ENCODE peak calls at places on chromosome 13, in five cellular contexts. One of them, this sample, is unnamed.

GRCh38 chr13:27770809-27771208 is 21.5 kb upstream of the GSX1 start:
- DNase-seq in body of pancreas: peak; percentile 26
- DNase-seq in H54: no peak
- DNase-seq in gastrocnemius medialis: no peak
- DNase-seq in adrenal gland: no peak
- DNase-seq in this sample: no peak

GRCh38 chr13:29991343-29991742 is 140.9 kb upstream of the UBL3 start:
- DNase-seq in body of pancreas: no peak
- DNase-seq in H54: peak; percentile 59
- DNase-seq in gastrocnemius medialis: no peak
- DNase-seq in adrenal gland: no peak
- DNase-seq in this sample: no peak

GRCh38 chr13:36973621-36974268 is 25.4 kb downstream of the ALG5 start:
- DNase-seq in body of pancreas: no peak
- DNase-seq in H54: no peak
- DNase-seq in gastrocnemius medialis: no peak
- DNase-seq in adrenal gland: no peak
- DNase-seq in this sample: no peak

GRCh38 chr13:39892731-39893293 is 237.3 kb downstream of the COG6 start:
- DNase-seq in body of pancreas: no peak
- DNase-seq in H54: no peak
- DNase-seq in gastrocnemius medialis: no peak
- DNase-seq in adrenal gland: no peak
- DNase-seq in this sample: peak; percentile 67

GRCh38 chr13:101390461-101390860 is 25.8 kb downstream of the NALCN start:
- DNase-seq in body of pancreas: no peak
- DNase-seq in H54: no peak
- DNase-seq in gastrocnemius medialis: no peak
- DNase-seq in adrenal gland: no peak
- DNase-seq in this sample: no peak

GRCh38 chr13:105827074-105827473 is 708.4 kb downstream of the EFNB2 start:
- DNase-seq in body of pancreas: no peak
- DNase-seq in H54: no peak
- DNase-seq in gastrocnemius medialis: no peak
- DNase-seq in adrenal gland: no peak
- DNase-seq in this sample: no peak

GRCh38 chr13:50893211-50893852 is 16.3 kb upstream of the RNASEH2B start:
- DNase-seq in body of pancreas: no peak
- DNase-seq in H54: no peak
- DNase-seq in gastrocnemius medialis: no peak
- DNase-seq in adrenal gland: no peak
- DNase-seq in this sample: no peak

GRCh38 chr13:40519637-40520036 is 146.8 kb downstream of the FOXO1 start:
- DNase-seq in body of pancreas: peak; percentile 48
- DNase-seq in H54: no peak
- DNase-seq in gastrocnemius medialis: no peak
- DNase-seq in adrenal gland: no peak
- DNase-seq in this sample: no peak

GRCh38 chr13:106566682-106567420 is 1.1 kb downstream of the ARGLU1 start:
- DNase-seq in body of pancreas: peak; percentile 54
- DNase-seq in H54: peak; percentile 73
- DNase-seq in gastrocnemius medialis: peak; percentile 45
- DNase-seq in adrenal gland: peak; percentile 57
- DNase-seq in this sample: peak; percentile 58

GRCh38 chr13:73327579-73327978 is 268.8 kb downstream of the KLF5 start:
- DNase-seq in body of pancreas: no peak
- DNase-seq in H54: no peak
- DNase-seq in gastrocnemius medialis: no peak
- DNase-seq in adrenal gland: no peak
- DNase-seq in this sample: no peak

GRCh38 chr13:26025196-26025595 is 26.6 kb downstream of the SHISA2 start:
- DNase-seq in body of pancreas: no peak
- DNase-seq in H54: no peak
- DNase-seq in gastrocnemius medialis: no peak
- DNase-seq in adrenal gland: no peak
- DNase-seq in this sample: no peak

GRCh38 chr13:19681517-19681916 is 48.1 kb downstream of the MPHOSPH8 start:
- DNase-seq in body of pancreas: no peak
- DNase-seq in H54: no peak
- DNase-seq in gastrocnemius medialis: no peak
- DNase-seq in adrenal gland: no peak
- DNase-seq in this sample: no peak

GRCh38 chr13:29969286-29969685 is 118.9 kb upstream of the UBL3 start:
- DNase-seq in body of pancreas: no peak
- DNase-seq in H54: peak; percentile 4
- DNase-seq in gastrocnemius medialis: no peak
- DNase-seq in adrenal gland: no peak
- DNase-seq in this sample: peak; percentile 45

GRCh38 chr13:110913911-110914292 is 967 bp downstream of the ANKRD10 start:
- DNase-seq in body of pancreas: no peak
- DNase-seq in H54: no peak
- DNase-seq in gastrocnemius medialis: no peak
- DNase-seq in adrenal gland: no peak
- DNase-seq in this sample: peak; percentile 46

GRCh38 chr13:107811233-107811632 is 404.1 kb downstream of the LIG4 start:
- DNase-seq in body of pancreas: no peak
- DNase-seq in H54: no peak
- DNase-seq in gastrocnemius medialis: no peak
- DNase-seq in adrenal gland: no peak
- DNase-seq in this sample: no peak

GRCh38 chr13:114097504-114097892 is 34.9 kb downstream of the RASA3 start:
- DNase-seq in body of pancreas: no peak
- DNase-seq in H54: no peak
- DNase-seq in gastrocnemius medialis: peak; percentile 10
- DNase-seq in adrenal gland: no peak
- DNase-seq in this sample: peak; percentile 9

GRCh38 chr13:38398810-38399493 is 49.3 kb downstream of the UFM1 start:
- DNase-seq in body of pancreas: no peak
- DNase-seq in H54: no peak
- DNase-seq in gastrocnemius medialis: no peak
- DNase-seq in adrenal gland: no peak
- DNase-seq in this sample: no peak

GRCh38 chr13:113275387-113275786 is 21.7 kb upstream of the LAMP1 start:
- DNase-seq in body of pancreas: peak; percentile 52
- DNase-seq in H54: peak; percentile 52
- DNase-seq in gastrocnemius medialis: peak; percentile 37
- DNase-seq in adrenal gland: peak; percentile 37
- DNase-seq in this sample: peak; percentile 25

GRCh38 chr13:107450931-107451330 is 764.4 kb downstream of the LIG4 start:
- DNase-seq in body of pancreas: no peak
- DNase-seq in H54: peak; percentile 91
- DNase-seq in gastrocnemius medialis: no peak
- DNase-seq in adrenal gland: no peak
- DNase-seq in this sample: peak; percentile 26

GRCh38 chr13:34698953-34699352 is 243.1 kb upstream of the NBEA start:
- DNase-seq in body of pancreas: no peak
- DNase-seq in H54: no peak
- DNase-seq in gastrocnemius medialis: no peak
- DNase-seq in adrenal gland: no peak
- DNase-seq in this sample: no peak

GRCh38 chr13:29948246-29948645 is 97.8 kb upstream of the UBL3 start:
- DNase-seq in body of pancreas: no peak
- DNase-seq in H54: no peak
- DNase-seq in gastrocnemius medialis: no peak
- DNase-seq in adrenal gland: no peak
- DNase-seq in this sample: no peak

GRCh38 chr13:103218253-103218652 is 152.0 kb upstream of the SLC10A2 start:
- DNase-seq in body of pancreas: no peak
- DNase-seq in H54: no peak
- DNase-seq in gastrocnemius medialis: no peak
- DNase-seq in adrenal gland: no peak
- DNase-seq in this sample: no peak

GRCh38 chr13:46609726-46610125 is 56.8 kb downstream of the LRCH1 start:
- DNase-seq in body of pancreas: no peak
- DNase-seq in H54: no peak
- DNase-seq in gastrocnemius medialis: no peak
- DNase-seq in adrenal gland: no peak
- DNase-seq in this sample: no peak

GRCh38 chr13:27969073-27969865 is at the start of gene CDX2:
- DNase-seq in body of pancreas: peak; percentile 34
- DNase-seq in H54: no peak
- DNase-seq in gastrocnemius medialis: no peak
- DNase-seq in adrenal gland: no peak
- DNase-seq in this sample: no peak

GRCh38 chr13:35781044-35781443 is 304.6 kb upstream of the MAB21L1 start:
- DNase-seq in body of pancreas: no peak
- DNase-seq in H54: no peak
- DNase-seq in gastrocnemius medialis: no peak
- DNase-seq in adrenal gland: no peak
- DNase-seq in this sample: no peak

GRCh38 chr13:29681859-29682258 is 86.4 kb upstream of the SLC7A1 start:
- DNase-seq in body of pancreas: no peak
- DNase-seq in H54: no peak
- DNase-seq in gastrocnemius medialis: no peak
- DNase-seq in adrenal gland: no peak
- DNase-seq in this sample: no peak

GRCh38 chr13:31361673-31362072 is 161.9 kb downstream of the B3GLCT start:
- DNase-seq in body of pancreas: no peak
- DNase-seq in H54: no peak
- DNase-seq in gastrocnemius medialis: no peak
- DNase-seq in adrenal gland: no peak
- DNase-seq in this sample: no peak

DNA sequence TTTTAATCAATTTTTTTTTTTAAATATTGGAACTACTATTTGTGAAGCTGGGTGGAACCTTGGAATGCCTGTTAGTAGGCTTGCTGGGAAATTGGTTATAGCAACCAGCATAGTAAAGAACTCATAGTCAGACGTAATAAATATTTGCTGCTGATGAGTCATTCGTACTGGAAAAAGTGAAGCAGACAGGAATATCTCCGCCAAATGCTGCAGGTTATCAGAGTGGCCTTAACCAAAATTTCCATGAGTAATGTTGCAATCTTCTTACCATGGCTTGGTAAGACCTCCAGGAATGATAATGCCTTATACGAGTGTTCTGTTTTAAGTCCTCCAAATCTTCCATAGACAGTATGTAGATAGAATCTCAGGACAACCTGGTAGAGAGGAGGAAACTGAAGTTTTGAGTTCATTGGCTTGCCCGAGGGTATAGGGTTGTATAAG is 34.2 kb downstream of the MBNL2 start:
- DNase-seq in body of pancreas: peak; percentile 54
- DNase-seq in H54: peak; percentile 40
- DNase-seq in gastrocnemius medialis: no peak
- DNase-seq in adrenal gland: no peak
- DNase-seq in this sample: no peak
- TF ChIP-seq POLR2A in body of pancreas: no peak
- TF ChIP-seq POLR2A in H54: no peak
- TF ChIP-seq POLR2A in gastrocnemius medialis: no peak
- TF ChIP-seq POLR2A in adrenal gland: peak; percentile 3
- TF ChIP-seq POLR2A in this sample: no peak

DNA sequence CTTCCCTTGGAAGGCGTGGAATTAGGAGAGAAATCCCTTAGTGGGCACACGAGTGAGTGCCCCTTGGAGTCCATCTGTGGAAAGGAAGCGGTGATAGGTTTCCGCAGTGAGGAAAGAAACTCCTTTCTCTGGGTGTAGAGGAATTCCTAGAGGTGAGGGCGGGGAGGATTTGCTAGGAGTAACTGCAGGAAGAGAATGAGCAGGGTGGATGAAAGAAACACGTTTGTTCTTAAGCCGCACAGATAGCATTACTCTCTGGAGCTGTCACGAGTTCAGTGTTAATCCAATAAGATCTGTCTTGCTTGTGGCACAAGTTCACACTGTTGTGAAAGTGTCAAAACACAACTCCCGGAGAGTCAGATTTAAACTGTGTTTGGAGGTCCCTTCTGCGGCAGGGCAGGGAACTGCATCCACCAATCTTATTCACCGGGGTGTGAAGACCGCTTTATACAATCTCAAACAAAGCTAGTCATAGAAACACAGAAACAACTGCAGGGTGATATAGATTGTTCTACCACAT is 1.2 kb downstream of the KL start:
- DNase-seq in body of pancreas: peak; percentile 15
- DNase-seq in H54: no peak
- DNase-seq in gastrocnemius medialis: peak; percentile 45
- DNase-seq in adrenal gland: no peak
- DNase-seq in this sample: peak; percentile 41
- TF ChIP-seq POLR2A in body of pancreas: no peak
- TF ChIP-seq POLR2A in H54: no peak
- TF ChIP-seq POLR2A in gastrocnemius medialis: peak; percentile 42
- TF ChIP-seq POLR2A in adrenal gland: no peak
- TF ChIP-seq POLR2A in this sample: peak; percentile 15

GRCh38 chr13:45255253-45255987 is 54.6 kb upstream of the KCTD4 start:
- DNase-seq in body of pancreas: no peak
- DNase-seq in H54: no peak
- DNase-seq in gastrocnemius medialis: no peak
- DNase-seq in adrenal gland: no peak
- DNase-seq in this sample: no peak
- TF ChIP-seq POLR2A in body of pancreas: no peak
- TF ChIP-seq POLR2A in H54: no peak
- TF ChIP-seq POLR2A in gastrocnemius medialis: no peak
- TF ChIP-seq POLR2A in adrenal gland: no peak
- TF ChIP-seq POLR2A in this sample: no peak

GRCh38 chr13:52161193-52161646 is 1.8 kb upstream of the NEK3 start:
- DNase-seq in body of pancreas: no peak
- DNase-seq in H54: no peak
- DNase-seq in gastrocnemius medialis: no peak
- DNase-seq in adrenal gland: no peak
- DNase-seq in this sample: no peak
- TF ChIP-seq POLR2A in body of pancreas: no peak
- TF ChIP-seq POLR2A in H54: no peak
- TF ChIP-seq POLR2A in gastrocnemius medialis: no peak
- TF ChIP-seq POLR2A in adrenal gland: no peak
- TF ChIP-seq POLR2A in this sample: no peak

GRCh38 chr13:32427852-32428580 is at the start of gene N4BP2L1:
- DNase-seq in body of pancreas: peak; percentile 85
- DNase-seq in H54: peak; percentile 50
- DNase-seq in gastrocnemius medialis: peak; percentile 59
- DNase-seq in adrenal gland: peak; percentile 82
- DNase-seq in this sample: peak; percentile 75
- TF ChIP-seq POLR2A in body of pancreas: peak; percentile 83
- TF ChIP-seq POLR2A in H54: no peak
- TF ChIP-seq POLR2A in gastrocnemius medialis: peak; percentile 82
- TF ChIP-seq POLR2A in adrenal gland: peak; percentile 82
- TF ChIP-seq POLR2A in this sample: peak; percentile 86

GRCh38 chr13:89567025-89567424 is 1780.5 kb upstream of the MIR17HG start:
- DNase-seq in body of pancreas: no peak
- DNase-seq in H54: no peak
- DNase-seq in gastrocnemius medialis: no peak
- DNase-seq in adrenal gland: no peak
- DNase-seq in this sample: no peak
- TF ChIP-seq POLR2A in body of pancreas: no peak
- TF ChIP-seq POLR2A in H54: no peak
- TF ChIP-seq POLR2A in gastrocnemius medialis: no peak
- TF ChIP-seq POLR2A in adrenal gland: no peak
- TF ChIP-seq POLR2A in this sample: no peak

This sample was measured in uterus.